ENCODE peak calls at places on chromosomes 7 and 10, in nine cellular contexts. P is GM13976, U is WTC11, B is tibial nerve, X is hepatocyte, M is lower lobe of right lung, Z is prostate gland, W is AG09319, O is foreskin fibroblast. N is an unnamed sample.

GRCh38 chr7:133853706-133854276 is 273.3 kb upstream of the LRGUK start:
- DNase-seq in B (no peak), P (peak; percentile 21), U (peak; percentile 55), X (peak; percentile 31), M (peak; percentile 41), O (peak; percentile 80), W (peak; percentile 66), Z (peak; percentile 62), N (no peak)

GRCh38 chr10:132684164-132684891 is 101.6 kb downstream of the NKX6-2 start:
- DNase-seq in Z (no peak), B (no peak), W (no peak), U (peak; percentile 5), M (peak; percentile 15), X (no peak), P (no peak), O (peak; percentile 64), N (no peak)

GRCh38 chr7:100119701-100120517 is 475 bp downstream of the CNPY4 start:
- DNase-seq in O (peak; percentile 54), P (peak; percentile 86), B (peak; percentile 72), X (peak; percentile 64), M (peak; percentile 56), Z (peak; percentile 45), W (peak; percentile 16), U (peak; percentile 65), N (peak; percentile 85)

GRCh38 chr7:92228100-92228499 is 17.6 kb downstream of the KRIT1 start:
- DNase-seq in P (no peak), U (no peak), X (no peak), M (no peak), B (no peak), W (no peak), Z (no peak), O (no peak), N (no peak)

GRCh38 chr7:1912472-1913289 is 242.6 kb downstream of the ELFN1 start:
- DNase-seq in M (no peak), O (peak; percentile 94), W (no peak), U (no peak), X (peak; percentile 53), B (no peak), Z (no peak), P (no peak), N (no peak)

GRCh38 chr10:129959544-129960492 is 4.3 kb downstream of the EBF3 start:
- DNase-seq in O (no peak), W (no peak), Z (no peak), B (no peak), M (peak; percentile 29), U (no peak), X (no peak), P (no peak), N (no peak)

GRCh38 chr10:44716470-44716869 is 194.7 kb upstream of the TMEM72 start:
- DNase-seq in W (no peak), Z (peak; percentile 15), B (no peak), O (no peak), P (no peak), M (no peak), U (no peak), X (no peak), N (no peak)

GRCh38 chr7:46229409-46229808 is 308.3 kb upstream of the IGFBP3 start:
- DNase-seq in B (no peak), P (no peak), O (peak; percentile 36), U (no peak), M (no peak), W (peak; percentile 40), Z (no peak), X (peak; percentile 63), N (no peak)

GRCh38 chr10:71339796-71340589 is 20.9 kb downstream of the SLC29A3 start:
- DNase-seq in O (no peak), Z (no peak), M (no peak), U (no peak), W (no peak), X (peak; percentile 86), P (no peak), B (no peak), N (no peak)

GRCh38 chr10:22259280-22259679 is 41.5 kb upstream of the EBLN1 start:
- DNase-seq in U (no peak), P (no peak), B (no peak), W (no peak), X (no peak), Z (no peak), M (no peak), O (no peak), N (peak; percentile 39)

GRCh38 chr7:31744294-31744874 is 57.4 kb downstream of the PPP1R17 start:
- DNase-seq in U (peak; percentile 67), B (peak; percentile 80), X (peak; percentile 79), M (peak; percentile 56), O (peak; percentile 45), P (peak; percentile 42), W (peak; percentile 20), Z (peak; percentile 62), N (peak; percentile 39)

GRCh38 chr7:17402628-17403278 is 104.3 kb downstream of the AHR start:
- DNase-seq in O (no peak), Z (no peak), X (no peak), P (peak; percentile 46), M (no peak), U (no peak), W (no peak), B (no peak), N (peak; percentile 46)

GRCh38 chr7:42198974-42199668 is 37.9 kb downstream of the GLI3 start:
- DNase-seq in Z (no peak), X (no peak), U (no peak), P (no peak), M (no peak), B (no peak), W (peak; percentile 49), O (no peak), N (no peak)

GRCh38 chr10:11245981-11246590 is 228.4 kb downstream of the CELF2 start:
- DNase-seq in U (no peak), M (no peak), O (no peak), Z (no peak), W (no peak), P (no peak), B (no peak), X (no peak), N (no peak)

GRCh38 chr7:23185980-23186379 is 4.1 kb downstream of the NUP42 start:
- DNase-seq in B (no peak), X (no peak), M (no peak), O (no peak), W (no peak), Z (no peak), U (no peak), P (no peak), N (no peak)

GRCh38 chr7:23184291-23184690 is 2.4 kb downstream of the NUP42 start:
- DNase-seq in O (no peak), X (no peak), Z (no peak), M (no peak), B (no peak), W (no peak), P (no peak), U (no peak), N (no peak)

GRCh38 chr7:23183279-23184012 is 1.6 kb downstream of the NUP42 start:
- DNase-seq in Z (no peak), M (no peak), O (no peak), W (no peak), U (no peak), B (no peak), P (no peak), X (no peak), N (no peak)

GRCh38 chr7:23181684-23182553 is at the start of gene NUP42:
- DNase-seq in X (peak; percentile 99), W (peak; percentile 94), P (peak; percentile 95), M (peak; percentile 97), B (peak; percentile 95), O (peak; percentile 99), U (peak; percentile 98), Z (peak; percentile 91), N (peak; percentile 94)

GRCh38 chr7:23184709-23185354 is 3.0 kb downstream of the NUP42 start:
- DNase-seq in W (peak; percentile 29), Z (peak; percentile 28), M (no peak), P (no peak), B (peak; percentile 88), U (no peak), X (peak; percentile 56), O (peak; percentile 43), N (no peak)
- TF ChIP-seq CTCF in W (peak; percentile 71), Z (peak; percentile 35), M (peak; percentile 46), P (peak; percentile 22), B (peak; percentile 53), U (no peak), X (peak; percentile 52), O (peak; percentile 55), N (peak; percentile 38)

GRCh38 chr10:103926722-103927319 is 8.8 kb upstream of the STN1 start:
- DNase-seq in W (no peak), B (no peak), P (no peak), M (no peak), O (no peak), U (no peak), X (no peak), Z (no peak), N (no peak)
- TF ChIP-seq CTCF in W (no peak), B (no peak), P (no peak), M (no peak), O (no peak), U (no peak), X (no peak), Z (no peak), N (no peak)

GRCh38 chr10:33337335-33337854 is 2.9 kb upstream of the NRP1 start:
- DNase-seq in Z (no peak), P (no peak), U (no peak), M (no peak), B (peak; percentile 47), W (no peak), X (peak; percentile 29), O (peak; percentile 79), N (no peak)
- TF ChIP-seq CTCF in Z (no peak), P (no peak), U (no peak), M (no peak), B (peak; percentile 24), W (peak; percentile 3), X (no peak), O (no peak), N (no peak)

GRCh38 chr10:113337142-113337541 is 215.7 kb upstream of the HABP2 start:
- DNase-seq in M (no peak), Z (no peak), W (no peak), U (no peak), X (no peak), O (peak; percentile 8), B (no peak), P (no peak), N (no peak)

GRCh38 chr10:113336549-113337130 is 216.2 kb upstream of the HABP2 start:
- DNase-seq in X (no peak), P (no peak), B (no peak), M (no peak), W (no peak), O (no peak), U (no peak), Z (no peak), N (no peak)

GRCh38 chr10:113335603-113336002 is 217.2 kb upstream of the HABP2 start:
- DNase-seq in B (no peak), U (no peak), W (no peak), O (peak; percentile 69), M (no peak), Z (no peak), P (no peak), X (no peak), N (no peak)

GRCh38 chr10:113331971-113332370 is 220.9 kb upstream of the HABP2 start:
- DNase-seq in M (no peak), X (no peak), W (no peak), P (no peak), Z (no peak), B (no peak), U (no peak), O (no peak), N (no peak)

DNA sequence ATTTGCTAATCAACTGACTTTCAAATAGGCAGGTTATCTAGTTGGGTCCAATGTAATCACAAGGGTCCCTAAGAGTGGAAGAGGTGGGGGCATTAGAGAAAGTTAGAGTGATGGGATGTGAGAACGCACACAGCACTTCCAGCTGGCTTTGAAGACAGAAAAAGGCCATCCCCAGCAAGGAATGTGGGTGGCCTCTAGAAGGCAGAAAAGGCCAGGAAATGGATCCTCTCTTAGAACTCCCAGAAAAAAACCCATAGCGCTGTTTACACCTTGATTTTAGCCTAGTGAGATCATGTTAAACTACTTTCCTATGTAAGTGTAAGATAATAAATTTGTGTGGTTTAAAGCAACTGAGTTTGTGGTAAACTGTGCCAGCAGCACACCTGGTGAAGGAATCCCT is 219.5 kb upstream of the HABP2 start:
- DNase-seq in B (no peak), W (no peak), Z (no peak), M (no peak), U (no peak), P (no peak), X (no peak), O (no peak), N (no peak)
- TF ChIP-seq CTCF in B (no peak), W (no peak), Z (no peak), M (no peak), U (no peak), P (no peak), X (no peak), O (no peak), N (no peak)